ENCODE peak calls at places on chromosomes 13 and 19, in four cellular contexts. I is neural progenitor cell, O is GM23248, B is hepatocyte. C is an unnamed sample.

GRCh38 chr13:26425439-26426358 is 131.8 kb upstream of the WASF3 start:
- DNase-seq in I (no peak), O (no peak), B (peak), C (peak)

GRCh38 chr13:110592670-110593069 is 22.7 kb upstream of the NAXD start:
- DNase-seq in I (no peak), O (peak), B (no peak), C (no peak)

GRCh38 chr19:21197589-21198295 is 55.9 kb downstream of the ZNF431 start:
- DNase-seq in I (no peak), O (no peak), B (peak), C (no peak)

GRCh38 chr13:50969691-50970090 is 60.1 kb downstream of the RNASEH2B start:
- DNase-seq in I (peak), O (no peak), B (peak), C (no peak)

GRCh38 chr19:31338069-31338767 is 11.0 kb downstream of the TSHZ3 start:
- DNase-seq in I (peak), O (peak), B (peak), C (no peak)

GRCh38 chr13:66849706-66850105 is 380.4 kb downstream of the PCDH9 start:
- DNase-seq in I (no peak), O (no peak), B (no peak), C (no peak)

GRCh38 chr13:41458939-41459753 is 1.8 kb downstream of the RGCC start:
- DNase-seq in I (peak), O (peak), B (peak), C (peak)

GRCh38 chr13:98810746-98811145 is 58.3 kb upstream of the SLC15A1 start:
- DNase-seq in I (no peak), O (peak), B (peak), C (no peak)

GRCh38 chr13:91228083-91228482 is 119.4 kb upstream of the MIR17HG start:
- DNase-seq in I (no peak), O (no peak), B (no peak), C (no peak)

GRCh38 chr13:63408227-63409202 is 1992.9 kb upstream of the PCDH20 start:
- DNase-seq in I (peak), O (no peak), B (no peak), C (no peak)

GRCh38 chr13:59691501-59692066 is 472.1 kb downstream of the DIAPH3 start:
- DNase-seq in I (no peak), O (peak), B (no peak), C (no peak)

GRCh38 chr13:35471466-35472307 is 4.8 kb downstream of the MAB21L1 start:
- DNase-seq in I (peak), O (peak), B (peak), C (no peak)

GRCh38 chr13:28866932-28867331 is 46.8 kb downstream of the MTUS2 start:
- DNase-seq in I (no peak), O (no peak), B (no peak), C (no peak)

GRCh38 chr19:533485-534058 is 2.0 kb downstream of the CDC34 start:
- DNase-seq in I (no peak), O (peak), B (no peak), C (no peak)

GRCh38 chr19:1651548-1652394 is 644 bp downstream of the TCF3 start:
- DNase-seq in I (peak), O (peak), B (peak), C (no peak)

GRCh38 chr19:511101-511841 is 4.0 kb downstream of the TPGS1 start:
- DNase-seq in I (peak), O (peak), B (peak), C (no peak)

GRCh38 chr19:10288662-10289166 is 1.0 kb upstream of the ICAM5 start:
- DNase-seq in I (peak), O (peak), B (no peak), C (peak)

GRCh38 chr19:45171211-45171623 is 6.8 kb downstream of the TRAPPC6A start:
- DNase-seq in I (no peak), O (no peak), B (peak), C (no peak)

GRCh38 chr13:62702502-62702901 is 1286.9 kb upstream of the PCDH20 start:
- DNase-seq in I (no peak), O (no peak), B (no peak), C (no peak)

GRCh38 chr13:68190826-68191225 is 960.7 kb upstream of the PCDH9 start:
- DNase-seq in I (no peak), O (no peak), B (peak), C (peak)
- TF ChIP-seq EZH2phosphoT487 in I (no peak), O (no peak), B (no peak), C (no peak)

GRCh38 chr19:5141926-5142724 is 173.2 kb downstream of the KDM4B start:
- DNase-seq in I (no peak), O (no peak), B (no peak), C (no peak)

GRCh38 chr19:5144545-5145179 is 175.7 kb downstream of the KDM4B start:
- DNase-seq in I (no peak), O (no peak), B (no peak), C (no peak)

GRCh38 chr19:5142725-5143097 is 173.8 kb downstream of the KDM4B start:
- DNase-seq in I (no peak), O (no peak), B (no peak), C (no peak)

GRCh38 chr19:5145521-5146511 is 176.9 kb downstream of the KDM4B start:
- DNase-seq in I (no peak), O (no peak), B (no peak), C (no peak)

GRCh38 chr19:5143471-5144411 is 174.8 kb downstream of the KDM4B start:
- DNase-seq in I (no peak), O (no peak), B (no peak), C (no peak)
- TF ChIP-seq EZH2phosphoT487 in I (no peak), O (no peak), B (no peak), C (no peak)

GRCh38 chr19:11435057-11435832 is at the start of the genes ODAD3 and PRKCSH:
- DNase-seq in I (peak), O (peak), B (peak), C (peak)

GRCh38 chr19:11434703-11435056 is 241 bp downstream of the ODAD3 start:
- DNase-seq in I (no peak), O (no peak), B (no peak), C (no peak)

GRCh38 chr19:11437955-11438354 is 2.5 kb downstream of the PRKCSH start:
- DNase-seq in I (no peak), O (no peak), B (no peak), C (no peak)

DNA sequence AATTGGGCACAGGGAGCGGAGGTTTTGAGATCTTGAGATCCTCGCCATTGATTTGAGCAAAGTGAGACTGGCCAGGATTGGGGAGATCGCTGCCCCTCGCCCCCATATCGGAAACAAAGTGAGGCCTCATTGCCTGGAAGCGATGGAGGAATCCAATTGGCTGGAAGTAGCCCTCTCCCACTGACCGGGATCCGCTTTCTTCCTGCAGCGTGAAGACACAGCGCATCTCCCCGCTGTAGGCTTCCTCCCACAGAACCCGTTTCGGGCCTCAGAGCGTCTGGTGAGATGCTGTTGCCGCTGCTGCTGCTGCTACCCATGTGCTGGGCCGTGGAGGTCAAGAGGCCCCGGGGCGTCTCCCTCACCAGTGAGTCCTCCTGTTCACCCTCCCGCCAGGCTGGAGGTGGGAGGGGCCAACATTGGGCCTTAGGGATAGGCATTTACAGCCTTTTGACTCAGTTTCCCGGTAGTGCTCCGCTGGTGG is 438 bp downstream of the PRKCSH start:
- DNase-seq in I (peak), O (peak), B (peak), C (peak)
- TF ChIP-seq EZH2phosphoT487 in I (no peak), O (no peak), B (no peak), C (no peak)

GRCh38 chr19:4606921-4607678 is 32.2 kb upstream of the TNFAIP8L1 start:
- DNase-seq in I (peak), O (peak), B (peak), C (no peak)
- TF ChIP-seq EZH2phosphoT487 in I (no peak), O (no peak), B (no peak), C (no peak)

DNA sequence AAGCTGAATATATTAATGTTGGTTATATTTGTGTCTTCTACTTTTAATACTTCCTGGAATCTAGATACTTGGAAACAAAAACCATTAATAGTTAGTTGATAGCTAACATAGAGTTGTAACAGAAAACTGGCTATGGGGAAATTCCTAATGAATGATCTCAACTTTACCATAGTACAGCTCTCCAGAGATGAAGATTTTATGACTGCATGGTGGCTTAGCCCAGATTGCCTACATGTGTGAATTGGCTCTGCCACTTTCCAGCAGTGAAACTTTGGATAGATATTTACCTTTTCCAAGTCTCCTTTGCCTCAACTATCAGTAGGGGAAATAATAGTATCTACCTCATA is 161.0 kb downstream of the LACC1 start:
- DNase-seq in I (no peak), O (peak), B (no peak), C (peak)
- TF ChIP-seq EZH2phosphoT487 in I (no peak), O (no peak), B (no peak), C (no peak)

GRCh38 chr19:19256072-19256969 is 16.8 kb downstream of the TM6SF2 start:
- DNase-seq in I (peak), O (no peak), B (no peak), C (no peak)

GRCh38 chr19:19257836-19258588 is 15.1 kb downstream of the TM6SF2 start:
- DNase-seq in I (no peak), O (no peak), B (no peak), C (no peak)

GRCh38 chr19:19258589-19259338 is 14.3 kb downstream of the TM6SF2 start:
- DNase-seq in I (no peak), O (no peak), B (no peak), C (no peak)

GRCh38 chr19:19259741-19260140 is 13.4 kb downstream of the TM6SF2 start:
- DNase-seq in I (peak), O (peak), B (no peak), C (peak)

DNA sequence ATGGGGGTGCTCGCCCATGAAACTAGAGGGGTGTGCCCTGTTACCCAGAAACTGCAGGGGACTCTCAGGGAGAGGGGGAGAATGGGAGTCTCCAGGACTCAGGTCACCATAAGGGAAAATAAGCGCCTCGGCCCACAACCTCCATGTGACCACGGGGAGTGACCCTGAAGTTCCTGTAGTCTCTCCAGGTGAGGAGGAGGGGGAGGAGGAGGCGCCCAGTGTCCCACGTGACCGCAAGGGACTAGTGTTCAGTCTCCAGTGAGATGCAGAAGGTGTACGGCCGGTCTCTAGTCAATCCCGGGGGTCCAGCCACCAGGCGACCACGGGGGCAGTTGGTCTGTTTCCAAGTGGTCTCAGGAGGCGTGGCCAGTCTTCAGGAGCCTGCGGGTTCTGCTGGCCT is 16.0 kb downstream of the TM6SF2 start:
- DNase-seq in I (no peak), O (no peak), B (no peak), C (no peak)
- TF ChIP-seq EZH2phosphoT487 in I (no peak), O (no peak), B (no peak), C (no peak)

DNA sequence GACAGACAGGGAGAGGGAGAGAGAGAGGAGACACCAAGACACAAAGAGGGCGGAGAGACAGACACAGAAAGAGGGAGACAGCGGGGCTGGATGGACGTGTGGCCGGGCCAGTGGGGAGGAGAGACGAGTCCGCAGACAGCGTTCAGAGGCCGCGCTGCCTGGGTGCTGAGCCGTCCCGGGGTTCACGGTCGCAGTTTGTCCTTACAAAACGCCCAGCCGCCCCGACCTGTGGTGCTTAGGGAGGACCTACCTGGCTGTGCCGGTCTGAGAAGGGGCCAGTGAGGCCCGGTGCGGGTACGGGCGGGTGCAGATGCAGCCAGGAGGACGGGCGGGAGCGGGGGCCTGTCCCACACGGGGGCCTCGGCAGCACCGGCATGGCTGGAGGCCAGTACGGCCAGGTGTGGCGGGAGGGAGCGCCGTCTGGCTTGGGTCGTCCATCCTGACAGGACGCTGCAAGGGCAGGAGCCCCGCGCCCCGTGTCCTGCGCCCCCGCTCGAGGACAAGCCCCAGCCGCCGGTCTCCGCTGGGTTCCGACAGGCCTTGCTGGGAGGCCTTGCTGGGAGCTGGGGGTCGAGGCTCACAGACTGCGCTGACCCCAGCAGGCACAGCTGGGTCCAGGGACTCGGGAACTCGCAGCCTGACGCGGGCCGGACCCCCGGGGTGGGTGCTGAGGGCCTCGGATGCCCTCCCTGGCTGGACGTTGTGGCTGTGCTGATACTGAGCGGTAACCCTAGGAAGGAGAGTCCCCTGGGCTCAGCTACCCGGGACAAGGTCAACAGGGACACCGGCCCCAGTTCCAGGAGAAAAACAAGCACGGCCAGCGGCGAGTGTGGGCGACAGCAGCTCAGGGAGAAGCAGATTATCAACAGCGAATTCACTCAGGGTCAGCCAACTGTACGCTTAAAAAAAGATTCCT is 5.3 kb upstream of the PROZ start:
- DNase-seq in I (peak), O (peak), B (peak), C (peak)
- TF ChIP-seq EZH2phosphoT487 in I (peak), O (no peak), B (no peak), C (no peak)

DNA sequence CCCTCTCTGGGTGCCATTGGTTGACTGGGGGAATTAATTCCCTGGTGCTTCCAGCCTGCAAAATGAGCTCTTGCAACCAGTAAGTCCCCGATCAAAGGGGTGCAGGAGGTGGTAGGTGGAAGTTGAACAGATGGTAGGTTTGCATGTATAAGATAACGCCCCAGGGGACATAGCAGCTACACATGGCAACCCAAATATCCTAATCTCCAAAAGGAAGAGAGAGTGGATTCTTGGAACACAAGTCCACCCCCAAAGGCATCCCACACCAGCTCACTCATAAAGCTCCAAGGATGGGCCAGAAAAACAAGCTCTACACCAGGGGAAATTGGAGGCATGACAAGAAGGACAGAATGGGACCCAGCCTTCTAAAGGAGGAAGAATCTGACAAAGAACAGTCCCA is 4.8 kb downstream of the CD209 start:
- DNase-seq in I (no peak), O (no peak), B (no peak), C (no peak)
- TF ChIP-seq EZH2phosphoT487 in I (no peak), O (no peak), B (no peak), C (no peak)

GRCh38 chr19:47111682-47112165 is 1.9 kb downstream of the ZC3H4 start:
- DNase-seq in I (no peak), O (peak), B (no peak), C (no peak)

GRCh38 chr19:47110521-47111080 is 3.0 kb downstream of the ZC3H4 start:
- DNase-seq in I (peak), O (peak), B (no peak), C (peak)

GRCh38 chr19:47112166-47112663 is 1.4 kb downstream of the ZC3H4 start:
- DNase-seq in I (peak), O (peak), B (peak), C (peak)

GRCh38 chr19:47109541-47110375 is 3.8 kb downstream of the ZC3H4 start:
- DNase-seq in I (no peak), O (peak), B (peak), C (peak)

GRCh38 chr19:47111081-47111589 is 2.4 kb downstream of the ZC3H4 start:
- DNase-seq in I (peak), O (peak), B (no peak), C (no peak)
- TF ChIP-seq EZH2phosphoT487 in I (no peak), O (no peak), B (no peak), C (no peak)

GRCh38 chr19:34960103-34960805 is 3.8 kb downstream of the ZNF792 start:
- DNase-seq in I (no peak), O (peak), B (no peak), C (peak)
- TF ChIP-seq EZH2phosphoT487 in I (no peak), O (no peak), B (no peak), C (no peak)

C was measured in PC-3.